ENCODE peak calls at places on chromosome 7, in seven cellular contexts. One of them, this sample, is unnamed.

GRCh38 chr7:41698726-41699125 is 4.2 kb downstream of the INHBA start:
- DNase-seq in CD8-positive, alpha-beta T cell: no peak
- DNase-seq in GM12864: no peak
- DNase-seq in HFF-Myc: no peak
- DNase-seq in BJ: no peak
- DNase-seq in fibroblast of pulmonary artery: peak; percentile 52
- DNase-seq in cardiac fibroblast: peak; percentile 61
- DNase-seq in this sample: no peak

GRCh38 chr7:128164061-128164954 is 76.8 kb upstream of the LEP start:
- DNase-seq in CD8-positive, alpha-beta T cell: peak; percentile 40
- DNase-seq in GM12864: no peak
- DNase-seq in HFF-Myc: no peak
- DNase-seq in BJ: no peak
- DNase-seq in fibroblast of pulmonary artery: peak; percentile 32
- DNase-seq in cardiac fibroblast: peak; percentile 78
- DNase-seq in this sample: peak; percentile 16

GRCh38 chr7:38775503-38775902 is 133.5 kb downstream of the VPS41 start:
- DNase-seq in CD8-positive, alpha-beta T cell: no peak
- DNase-seq in GM12864: no peak
- DNase-seq in HFF-Myc: no peak
- DNase-seq in BJ: no peak
- DNase-seq in fibroblast of pulmonary artery: no peak
- DNase-seq in cardiac fibroblast: no peak
- DNase-seq in this sample: no peak

GRCh38 chr7:18590744-18591340 is 95.3 kb downstream of the HDAC9 start:
- DNase-seq in CD8-positive, alpha-beta T cell: no peak
- DNase-seq in GM12864: no peak
- DNase-seq in HFF-Myc: peak; percentile 63
- DNase-seq in BJ: no peak
- DNase-seq in fibroblast of pulmonary artery: peak; percentile 84
- DNase-seq in cardiac fibroblast: peak; percentile 77
- DNase-seq in this sample: peak; percentile 52

GRCh38 chr7:117808273-117808868 is 64.9 kb downstream of the CTTNBP2 start:
- DNase-seq in CD8-positive, alpha-beta T cell: no peak
- DNase-seq in GM12864: no peak
- DNase-seq in HFF-Myc: no peak
- DNase-seq in BJ: no peak
- DNase-seq in fibroblast of pulmonary artery: no peak
- DNase-seq in cardiac fibroblast: no peak
- DNase-seq in this sample: no peak

GRCh38 chr7:44325811-44326241 is 432 bp upstream of the CAMK2B start:
- DNase-seq in CD8-positive, alpha-beta T cell: peak; percentile 29
- DNase-seq in GM12864: no peak
- DNase-seq in HFF-Myc: no peak
- DNase-seq in BJ: no peak
- DNase-seq in fibroblast of pulmonary artery: no peak
- DNase-seq in cardiac fibroblast: no peak
- DNase-seq in this sample: no peak

GRCh38 chr7:8109196-8110022 is 140.8 kb downstream of the GLCCI1 start:
- DNase-seq in CD8-positive, alpha-beta T cell: no peak
- DNase-seq in GM12864: no peak
- DNase-seq in HFF-Myc: no peak
- DNase-seq in BJ: peak; percentile 2
- DNase-seq in fibroblast of pulmonary artery: peak; percentile 10
- DNase-seq in cardiac fibroblast: peak; percentile 21
- DNase-seq in this sample: no peak

GRCh38 chr7:82164813-82165212 is 278.8 kb downstream of the CACNA2D1 start:
- DNase-seq in CD8-positive, alpha-beta T cell: no peak
- DNase-seq in GM12864: no peak
- DNase-seq in HFF-Myc: peak; percentile 40
- DNase-seq in BJ: peak; percentile 37
- DNase-seq in fibroblast of pulmonary artery: peak; percentile 84
- DNase-seq in cardiac fibroblast: peak; percentile 81
- DNase-seq in this sample: peak; percentile 42

GRCh38 chr7:149267733-149268132 is 5.7 kb downstream of the ZNF783 start:
- DNase-seq in CD8-positive, alpha-beta T cell: no peak
- DNase-seq in GM12864: no peak
- DNase-seq in HFF-Myc: no peak
- DNase-seq in BJ: no peak
- DNase-seq in fibroblast of pulmonary artery: no peak
- DNase-seq in cardiac fibroblast: no peak
- DNase-seq in this sample: no peak

GRCh38 chr7:44738031-44738730 is 10.5 kb upstream of the ZMIZ2 start:
- DNase-seq in CD8-positive, alpha-beta T cell: no peak
- DNase-seq in GM12864: no peak
- DNase-seq in HFF-Myc: no peak
- DNase-seq in BJ: no peak
- DNase-seq in fibroblast of pulmonary artery: no peak
- DNase-seq in cardiac fibroblast: no peak
- DNase-seq in this sample: no peak

GRCh38 chr7:159272739-159273138 is 128.1 kb upstream of the VIPR2 start:
- DNase-seq in CD8-positive, alpha-beta T cell: no peak
- DNase-seq in GM12864: no peak
- DNase-seq in HFF-Myc: no peak
- DNase-seq in BJ: no peak
- DNase-seq in fibroblast of pulmonary artery: no peak
- DNase-seq in cardiac fibroblast: no peak
- DNase-seq in this sample: no peak
- TF ChIP-seq CTCF in CD8-positive, alpha-beta T cell: no peak
- TF ChIP-seq CTCF in GM12864: no peak
- TF ChIP-seq CTCF in HFF-Myc: no peak
- TF ChIP-seq CTCF in BJ: no peak
- TF ChIP-seq CTCF in fibroblast of pulmonary artery: no peak
- TF ChIP-seq CTCF in cardiac fibroblast: no peak
- TF ChIP-seq CTCF in this sample: no peak

GRCh38 chr7:6578114-6579084 is 1.1 kb downstream of the ZDHHC4 start:
- DNase-seq in CD8-positive, alpha-beta T cell: no peak
- DNase-seq in GM12864: no peak
- DNase-seq in HFF-Myc: no peak
- DNase-seq in BJ: no peak
- DNase-seq in fibroblast of pulmonary artery: peak; percentile 16
- DNase-seq in cardiac fibroblast: no peak
- DNase-seq in this sample: no peak

GRCh38 chr7:6575246-6576023 is 1.8 kb upstream of the ZDHHC4 start:
- DNase-seq in CD8-positive, alpha-beta T cell: no peak
- DNase-seq in GM12864: no peak
- DNase-seq in HFF-Myc: no peak
- DNase-seq in BJ: no peak
- DNase-seq in fibroblast of pulmonary artery: no peak
- DNase-seq in cardiac fibroblast: no peak
- DNase-seq in this sample: no peak

GRCh38 chr7:6579446-6579845 is 2.2 kb downstream of the ZDHHC4 start:
- DNase-seq in CD8-positive, alpha-beta T cell: no peak
- DNase-seq in GM12864: no peak
- DNase-seq in HFF-Myc: no peak
- DNase-seq in BJ: no peak
- DNase-seq in fibroblast of pulmonary artery: peak; percentile 21
- DNase-seq in cardiac fibroblast: peak; percentile 42
- DNase-seq in this sample: no peak

GRCh38 chr7:6577369-6578113 is at the start of gene ZDHHC4:
- DNase-seq in CD8-positive, alpha-beta T cell: peak; percentile 91
- DNase-seq in GM12864: peak; percentile 75
- DNase-seq in HFF-Myc: peak; percentile 52
- DNase-seq in BJ: peak; percentile 22
- DNase-seq in fibroblast of pulmonary artery: peak; percentile 93
- DNase-seq in cardiac fibroblast: peak; percentile 89
- DNase-seq in this sample: peak; percentile 64

DNA sequence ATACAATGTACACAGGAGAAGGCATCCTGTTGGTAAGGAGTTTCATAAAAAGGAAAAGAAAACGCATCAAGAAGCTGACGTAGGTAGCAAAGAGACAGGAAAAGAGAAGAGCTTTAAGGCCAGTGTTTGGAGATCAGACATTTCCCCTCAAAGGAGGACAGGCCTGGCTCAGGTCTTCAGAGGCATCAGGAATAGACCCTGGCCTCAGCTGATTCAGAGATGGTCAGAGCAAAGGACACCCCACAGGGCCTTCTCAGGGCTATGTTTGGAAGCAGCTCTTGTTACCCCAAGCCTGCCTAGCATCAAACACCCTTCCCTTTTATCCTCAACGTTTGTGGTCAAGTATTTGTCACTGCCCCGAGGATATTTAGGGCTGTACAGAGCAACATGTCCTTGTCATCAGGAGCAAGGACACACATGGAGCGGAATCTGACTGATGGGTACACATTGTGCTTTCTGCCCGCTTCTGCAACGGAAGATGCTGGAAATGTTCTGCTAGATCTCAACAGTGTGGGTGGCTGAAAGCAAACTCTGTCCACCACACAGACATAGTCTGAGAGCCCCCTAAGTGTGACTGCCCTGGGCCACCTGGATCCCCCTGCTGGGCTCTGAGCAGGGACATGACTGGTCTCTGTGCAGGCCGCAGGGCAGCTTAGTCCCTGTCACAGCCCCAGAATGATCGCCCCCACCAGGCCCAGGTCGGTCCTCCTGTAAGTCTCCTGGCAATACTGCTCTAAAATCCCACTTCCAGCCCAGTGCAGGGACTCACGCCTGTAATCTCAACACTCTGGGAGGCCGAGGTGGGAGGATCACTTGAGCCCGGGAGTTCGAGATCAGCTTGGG is 1.0 kb upstream of the ZDHHC4 start:
- DNase-seq in CD8-positive, alpha-beta T cell: no peak
- DNase-seq in GM12864: no peak
- DNase-seq in HFF-Myc: no peak
- DNase-seq in BJ: no peak
- DNase-seq in fibroblast of pulmonary artery: no peak
- DNase-seq in cardiac fibroblast: no peak
- DNase-seq in this sample: no peak
- TF ChIP-seq CTCF in CD8-positive, alpha-beta T cell: no peak
- TF ChIP-seq CTCF in GM12864: peak; percentile 10
- TF ChIP-seq CTCF in HFF-Myc: no peak
- TF ChIP-seq CTCF in BJ: no peak
- TF ChIP-seq CTCF in fibroblast of pulmonary artery: no peak
- TF ChIP-seq CTCF in cardiac fibroblast: no peak
- TF ChIP-seq CTCF in this sample: no peak

GRCh38 chr7:46932656-46933424 is 649.1 kb downstream of the TNS3 start:
- DNase-seq in CD8-positive, alpha-beta T cell: no peak
- DNase-seq in GM12864: no peak
- DNase-seq in HFF-Myc: peak; percentile 61
- DNase-seq in BJ: peak; percentile 95
- DNase-seq in fibroblast of pulmonary artery: peak; percentile 96
- DNase-seq in cardiac fibroblast: peak; percentile 95
- DNase-seq in this sample: peak; percentile 93
- TF ChIP-seq CTCF in CD8-positive, alpha-beta T cell: no peak
- TF ChIP-seq CTCF in GM12864: no peak
- TF ChIP-seq CTCF in HFF-Myc: peak; percentile 17
- TF ChIP-seq CTCF in BJ: peak; percentile 33
- TF ChIP-seq CTCF in fibroblast of pulmonary artery: peak; percentile 50
- TF ChIP-seq CTCF in cardiac fibroblast: peak; percentile 40
- TF ChIP-seq CTCF in this sample: peak; percentile 46

DNA sequence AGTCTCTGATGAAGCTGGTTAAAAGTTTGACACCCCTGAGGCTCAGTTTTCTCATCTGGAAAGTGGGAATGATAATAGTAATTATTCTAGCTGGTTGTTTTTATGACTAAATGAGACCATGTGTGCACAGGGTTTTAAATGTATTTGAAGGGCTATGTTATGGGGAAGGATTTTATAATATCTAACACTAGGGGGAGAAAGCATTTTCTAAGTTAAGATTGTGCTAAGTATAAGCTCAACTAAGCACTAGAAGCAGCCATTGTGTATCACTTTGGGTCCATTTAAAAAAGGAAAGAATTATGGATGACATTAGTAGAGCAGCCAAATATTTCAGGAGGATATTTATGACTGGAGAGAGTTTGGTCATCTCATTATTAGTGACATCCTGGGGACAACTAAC is 49.5 kb upstream of the CREB5 start:
- DNase-seq in CD8-positive, alpha-beta T cell: no peak
- DNase-seq in GM12864: no peak
- DNase-seq in HFF-Myc: no peak
- DNase-seq in BJ: no peak
- DNase-seq in fibroblast of pulmonary artery: no peak
- DNase-seq in cardiac fibroblast: peak; percentile 27
- DNase-seq in this sample: no peak
- TF ChIP-seq CTCF in CD8-positive, alpha-beta T cell: no peak
- TF ChIP-seq CTCF in GM12864: peak; percentile 33
- TF ChIP-seq CTCF in HFF-Myc: peak; percentile 17
- TF ChIP-seq CTCF in BJ: peak; percentile 25
- TF ChIP-seq CTCF in fibroblast of pulmonary artery: peak; percentile 11
- TF ChIP-seq CTCF in cardiac fibroblast: peak; percentile 25
- TF ChIP-seq CTCF in this sample: no peak

GRCh38 chr7:121493553-121493952 is 97.4 kb upstream of the FAM3C start:
- DNase-seq in CD8-positive, alpha-beta T cell: no peak
- DNase-seq in GM12864: no peak
- DNase-seq in HFF-Myc: no peak
- DNase-seq in BJ: no peak
- DNase-seq in fibroblast of pulmonary artery: no peak
- DNase-seq in cardiac fibroblast: no peak
- DNase-seq in this sample: no peak
- TF ChIP-seq CTCF in CD8-positive, alpha-beta T cell: no peak
- TF ChIP-seq CTCF in GM12864: no peak
- TF ChIP-seq CTCF in HFF-Myc: no peak
- TF ChIP-seq CTCF in BJ: no peak
- TF ChIP-seq CTCF in fibroblast of pulmonary artery: no peak
- TF ChIP-seq CTCF in cardiac fibroblast: no peak
- TF ChIP-seq CTCF in this sample: no peak

DNA sequence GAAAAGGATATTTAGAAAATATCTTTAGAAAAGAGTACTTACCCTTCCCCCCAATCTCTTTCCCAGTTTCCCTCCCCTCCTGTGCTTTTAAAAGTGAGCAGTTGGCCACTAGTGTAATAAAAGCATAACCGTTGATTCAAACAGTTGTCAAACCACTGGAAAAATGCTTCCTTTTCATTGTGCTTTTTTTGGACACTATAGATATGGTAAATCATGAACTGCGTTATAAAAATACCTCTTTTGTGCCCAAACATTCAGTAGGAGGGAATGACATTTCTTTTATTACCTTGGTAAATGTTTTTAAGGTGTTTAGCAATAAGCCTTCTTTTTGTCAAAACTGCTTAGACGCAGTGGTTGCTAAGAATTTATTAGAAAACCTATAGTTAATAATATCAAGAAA is 232.4 kb downstream of the SLC25A13 start:
- DNase-seq in CD8-positive, alpha-beta T cell: no peak
- DNase-seq in GM12864: no peak
- DNase-seq in HFF-Myc: no peak
- DNase-seq in BJ: no peak
- DNase-seq in fibroblast of pulmonary artery: no peak
- DNase-seq in cardiac fibroblast: no peak
- DNase-seq in this sample: no peak
- TF ChIP-seq CTCF in CD8-positive, alpha-beta T cell: no peak
- TF ChIP-seq CTCF in GM12864: no peak
- TF ChIP-seq CTCF in HFF-Myc: no peak
- TF ChIP-seq CTCF in BJ: no peak
- TF ChIP-seq CTCF in fibroblast of pulmonary artery: no peak
- TF ChIP-seq CTCF in cardiac fibroblast: no peak
- TF ChIP-seq CTCF in this sample: no peak